ENCODE peak calls at places on chromosomes 4 and X, in seven cellular contexts. One of them, this sample, is unnamed.

GRCh38 chr4:74109116-74109791 is 10.3 kb upstream of the CXCL2 start:
- DNase-seq in esophagus squamous epithelium: no peak
- DNase-seq in right atrium auricular region: peak; percentile 69
- DNase-seq in stomach: no peak
- DNase-seq in effector memory CD4-positive, alpha-beta T cell: no peak
- DNase-seq in testis: no peak
- DNase-seq in CD4-positive, CD25-positive, alpha-beta regulatory T cell: no peak
- DNase-seq in this sample: no peak

GRCh38 chr4:54852602-54853001 is 194.8 kb downstream of the KIT start:
- DNase-seq in right atrium auricular region: no peak
- DNase-seq in stomach: no peak
- DNase-seq in effector memory CD4-positive, alpha-beta T cell: no peak
- DNase-seq in CD4-positive, CD25-positive, alpha-beta regulatory T cell: no peak
- DNase-seq in esophagus squamous epithelium: no peak
- DNase-seq in testis: no peak
- DNase-seq in this sample: no peak

GRCh38 chr4:38857354-38858096 is 908 bp upstream of the TLR6 start:
- DNase-seq in effector memory CD4-positive, alpha-beta T cell: no peak
- DNase-seq in CD4-positive, CD25-positive, alpha-beta regulatory T cell: no peak
- DNase-seq in stomach: no peak
- DNase-seq in esophagus squamous epithelium: peak; percentile 12
- DNase-seq in right atrium auricular region: peak; percentile 81
- DNase-seq in testis: no peak
- DNase-seq in this sample: peak; percentile 67

GRCh38 chr4:38562751-38563198 is 101.2 kb upstream of the KLF3 start:
- DNase-seq in CD4-positive, CD25-positive, alpha-beta regulatory T cell: no peak
- DNase-seq in effector memory CD4-positive, alpha-beta T cell: no peak
- DNase-seq in testis: no peak
- DNase-seq in right atrium auricular region: peak; percentile 72
- DNase-seq in stomach: no peak
- DNase-seq in esophagus squamous epithelium: no peak
- DNase-seq in this sample: peak; percentile 67

GRCh38 chr4:129526812-129527211 is 430.9 kb downstream of the C4orf33 start:
- DNase-seq in CD4-positive, CD25-positive, alpha-beta regulatory T cell: no peak
- DNase-seq in right atrium auricular region: no peak
- DNase-seq in testis: no peak
- DNase-seq in stomach: no peak
- DNase-seq in esophagus squamous epithelium: no peak
- DNase-seq in effector memory CD4-positive, alpha-beta T cell: no peak
- DNase-seq in this sample: no peak

GRCh38 chr4:4851081-4851480 is 8.4 kb upstream of the MSX1 start:
- DNase-seq in esophagus squamous epithelium: no peak
- DNase-seq in right atrium auricular region: no peak
- DNase-seq in stomach: no peak
- DNase-seq in CD4-positive, CD25-positive, alpha-beta regulatory T cell: no peak
- DNase-seq in testis: no peak
- DNase-seq in effector memory CD4-positive, alpha-beta T cell: no peak
- DNase-seq in this sample: no peak

GRCh38 chr4:71711985-71712348 is 71.9 kb downstream of the GC start:
- DNase-seq in esophagus squamous epithelium: no peak
- DNase-seq in effector memory CD4-positive, alpha-beta T cell: no peak
- DNase-seq in right atrium auricular region: no peak
- DNase-seq in CD4-positive, CD25-positive, alpha-beta regulatory T cell: no peak
- DNase-seq in stomach: no peak
- DNase-seq in testis: no peak
- DNase-seq in this sample: no peak

GRCh38 chr4:105895609-105896460 is 564 bp downstream of the NPNT start:
- DNase-seq in CD4-positive, CD25-positive, alpha-beta regulatory T cell: no peak
- DNase-seq in effector memory CD4-positive, alpha-beta T cell: no peak
- DNase-seq in right atrium auricular region: no peak
- DNase-seq in esophagus squamous epithelium: no peak
- DNase-seq in testis: peak; percentile 26
- DNase-seq in stomach: no peak
- DNase-seq in this sample: peak; percentile 82

GRCh38 chr4:37609621-37610020 is 76.6 kb downstream of the RELL1 start:
- DNase-seq in CD4-positive, CD25-positive, alpha-beta regulatory T cell: no peak
- DNase-seq in stomach: no peak
- DNase-seq in effector memory CD4-positive, alpha-beta T cell: no peak
- DNase-seq in esophagus squamous epithelium: no peak
- DNase-seq in testis: no peak
- DNase-seq in right atrium auricular region: no peak
- DNase-seq in this sample: no peak

GRCh38 chr4:24645765-24646550 is 61.6 kb upstream of the DHX15 start:
- DNase-seq in esophagus squamous epithelium: no peak
- DNase-seq in testis: no peak
- DNase-seq in effector memory CD4-positive, alpha-beta T cell: no peak
- DNase-seq in right atrium auricular region: no peak
- DNase-seq in stomach: no peak
- DNase-seq in CD4-positive, CD25-positive, alpha-beta regulatory T cell: no peak
- DNase-seq in this sample: no peak

GRCh38 chrX:3712080-3712869 is 1.2 kb downstream of the PRKX start:
- DNase-seq in esophagus squamous epithelium: no peak
- DNase-seq in stomach: no peak
- DNase-seq in testis: peak; percentile 42
- DNase-seq in right atrium auricular region: no peak
- DNase-seq in CD4-positive, CD25-positive, alpha-beta regulatory T cell: no peak
- DNase-seq in effector memory CD4-positive, alpha-beta T cell: no peak
- DNase-seq in this sample: peak; percentile 52

GRCh38 chr4:118981839-118982381 is 93.3 kb downstream of the SYNPO2 start:
- DNase-seq in effector memory CD4-positive, alpha-beta T cell: peak; percentile 34
- DNase-seq in testis: peak; percentile 77
- DNase-seq in stomach: peak; percentile 61
- DNase-seq in CD4-positive, CD25-positive, alpha-beta regulatory T cell: peak; percentile 30
- DNase-seq in right atrium auricular region: peak; percentile 79
- DNase-seq in esophagus squamous epithelium: no peak
- DNase-seq in this sample: no peak

GRCh38 chrX:6227445-6227820 is 1.2 kb downstream of the NLGN4X start:
- DNase-seq in CD4-positive, CD25-positive, alpha-beta regulatory T cell: no peak
- DNase-seq in testis: no peak
- DNase-seq in right atrium auricular region: no peak
- DNase-seq in esophagus squamous epithelium: no peak
- DNase-seq in stomach: no peak
- DNase-seq in effector memory CD4-positive, alpha-beta T cell: no peak
- DNase-seq in this sample: no peak

GRCh38 chr4:75254745-75255144 is 259.5 kb downstream of the RCHY1 start:
- DNase-seq in testis: no peak
- DNase-seq in esophagus squamous epithelium: no peak
- DNase-seq in effector memory CD4-positive, alpha-beta T cell: no peak
- DNase-seq in stomach: no peak
- DNase-seq in right atrium auricular region: no peak
- DNase-seq in CD4-positive, CD25-positive, alpha-beta regulatory T cell: no peak
- DNase-seq in this sample: no peak

GRCh38 chr4:155592568-155593343 is 73.9 kb upstream of the GUCY1A1 start:
- DNase-seq in esophagus squamous epithelium: no peak
- DNase-seq in CD4-positive, CD25-positive, alpha-beta regulatory T cell: no peak
- DNase-seq in right atrium auricular region: no peak
- DNase-seq in effector memory CD4-positive, alpha-beta T cell: no peak
- DNase-seq in testis: no peak
- DNase-seq in stomach: no peak
- DNase-seq in this sample: no peak

GRCh38 chrX:83508006-83508405 is at the start of gene POU3F4:
- DNase-seq in stomach: no peak
- DNase-seq in CD4-positive, CD25-positive, alpha-beta regulatory T cell: no peak
- DNase-seq in testis: peak; percentile 30
- DNase-seq in effector memory CD4-positive, alpha-beta T cell: no peak
- DNase-seq in right atrium auricular region: no peak
- DNase-seq in esophagus squamous epithelium: no peak
- DNase-seq in this sample: no peak

GRCh38 chrX:110145854-110146253 is 142.9 kb downstream of the TMEM164 start:
- DNase-seq in esophagus squamous epithelium: no peak
- DNase-seq in CD4-positive, CD25-positive, alpha-beta regulatory T cell: no peak
- DNase-seq in effector memory CD4-positive, alpha-beta T cell: no peak
- DNase-seq in stomach: no peak
- DNase-seq in testis: peak; percentile 17
- DNase-seq in right atrium auricular region: no peak
- DNase-seq in this sample: no peak

GRCh38 chrX:34656467-34656841 is 631 bp downstream of the TMEM47 start:
- DNase-seq in stomach: no peak
- DNase-seq in esophagus squamous epithelium: no peak
- DNase-seq in CD4-positive, CD25-positive, alpha-beta regulatory T cell: no peak
- DNase-seq in testis: no peak
- DNase-seq in right atrium auricular region: no peak
- DNase-seq in effector memory CD4-positive, alpha-beta T cell: no peak
- DNase-seq in this sample: peak; percentile 75

GRCh38 chr4:176548571-176548970 is 228.8 kb downstream of the SPCS3 start:
- DNase-seq in testis: no peak
- DNase-seq in effector memory CD4-positive, alpha-beta T cell: no peak
- DNase-seq in CD4-positive, CD25-positive, alpha-beta regulatory T cell: no peak
- DNase-seq in right atrium auricular region: no peak
- DNase-seq in esophagus squamous epithelium: no peak
- DNase-seq in stomach: no peak
- DNase-seq in this sample: no peak

GRCh38 chr4:8441499-8442091 is 1.0 kb downstream of the TRMT44 start:
- DNase-seq in effector memory CD4-positive, alpha-beta T cell: no peak
- DNase-seq in esophagus squamous epithelium: no peak
- DNase-seq in testis: no peak
- DNase-seq in CD4-positive, CD25-positive, alpha-beta regulatory T cell: no peak
- DNase-seq in right atrium auricular region: no peak
- DNase-seq in stomach: no peak
- DNase-seq in this sample: no peak

GRCh38 chr4:177530561-177530960 is 88.3 kb upstream of the AGA start:
- DNase-seq in testis: no peak
- DNase-seq in right atrium auricular region: no peak
- DNase-seq in effector memory CD4-positive, alpha-beta T cell: no peak
- DNase-seq in stomach: no peak
- DNase-seq in CD4-positive, CD25-positive, alpha-beta regulatory T cell: no peak
- DNase-seq in esophagus squamous epithelium: no peak
- DNase-seq in this sample: no peak

GRCh38 chrX:12505127-12505526 is 286.1 kb upstream of the PRPS2 start:
- DNase-seq in testis: no peak
- DNase-seq in effector memory CD4-positive, alpha-beta T cell: no peak
- DNase-seq in esophagus squamous epithelium: no peak
- DNase-seq in CD4-positive, CD25-positive, alpha-beta regulatory T cell: no peak
- DNase-seq in right atrium auricular region: no peak
- DNase-seq in stomach: no peak
- DNase-seq in this sample: no peak

GRCh38 chr4:182938213-182938645 is 21.0 kb upstream of the DCTD start:
- DNase-seq in stomach: peak; percentile 77
- DNase-seq in testis: peak; percentile 77
- DNase-seq in effector memory CD4-positive, alpha-beta T cell: peak; percentile 42
- DNase-seq in right atrium auricular region: peak; percentile 80
- DNase-seq in esophagus squamous epithelium: no peak
- DNase-seq in CD4-positive, CD25-positive, alpha-beta regulatory T cell: peak; percentile 32
- DNase-seq in this sample: peak; percentile 75

GRCh38 chr4:87313756-87314155 is 8.9 kb downstream of the HSD17B13 start:
- DNase-seq in right atrium auricular region: no peak
- DNase-seq in CD4-positive, CD25-positive, alpha-beta regulatory T cell: no peak
- DNase-seq in testis: no peak
- DNase-seq in stomach: no peak
- DNase-seq in esophagus squamous epithelium: no peak
- DNase-seq in effector memory CD4-positive, alpha-beta T cell: no peak
- DNase-seq in this sample: no peak

GRCh38 chrX:153642313-153642654 is 4.7 kb upstream of the DUSP9 start:
- DNase-seq in testis: no peak
- DNase-seq in stomach: no peak
- DNase-seq in right atrium auricular region: no peak
- DNase-seq in esophagus squamous epithelium: no peak
- DNase-seq in effector memory CD4-positive, alpha-beta T cell: no peak
- DNase-seq in CD4-positive, CD25-positive, alpha-beta regulatory T cell: no peak
- DNase-seq in this sample: no peak

DNA sequence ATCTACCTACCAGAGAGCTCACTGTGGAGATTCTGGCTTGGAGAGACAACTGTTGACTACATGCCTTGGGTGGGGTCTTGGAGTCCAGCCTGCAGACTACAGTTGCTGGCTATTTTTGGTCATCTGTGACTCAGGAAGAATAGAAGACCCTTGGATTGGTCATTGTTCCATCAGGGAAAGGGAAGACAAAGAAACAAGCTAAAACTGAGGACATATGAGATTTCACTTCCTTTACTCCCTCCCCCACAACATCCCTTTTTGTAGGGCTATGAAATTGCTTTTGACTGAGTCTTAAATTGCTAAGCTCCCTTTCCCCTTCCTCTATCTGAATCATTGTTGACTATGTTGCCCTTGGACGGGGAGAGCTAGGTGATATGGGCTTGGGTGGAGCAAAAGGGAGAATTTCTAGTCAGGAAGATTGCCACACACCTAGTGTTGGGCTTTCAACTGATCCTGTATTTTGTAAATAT is 11.7 kb downstream of the MSN start:
- DNase-seq in effector memory CD4-positive, alpha-beta T cell: no peak
- DNase-seq in stomach: no peak
- DNase-seq in esophagus squamous epithelium: no peak
- DNase-seq in testis: no peak
- DNase-seq in CD4-positive, CD25-positive, alpha-beta regulatory T cell: no peak
- DNase-seq in right atrium auricular region: no peak
- DNase-seq in this sample: no peak
- H3K4me1 ChIP-seq in effector memory CD4-positive, alpha-beta T cell: peaks cover 46% of the 10 kb centered on the region
- H3K4me1 ChIP-seq in stomach: peaks cover 24% of the 10 kb centered on the region
- H3K4me1 ChIP-seq in esophagus squamous epithelium: peaks cover 87% of the 10 kb centered on the region
- H3K4me1 ChIP-seq in testis: peaks cover 3% of the 10 kb centered on the region
- H3K4me1 ChIP-seq in CD4-positive, CD25-positive, alpha-beta regulatory T cell: peaks cover 85% of the 10 kb centered on the region
- H3K4me1 ChIP-seq in right atrium auricular region: peaks cover 79% of the 10 kb centered on the region
- H3K4me1 ChIP-seq in this sample: peaks cover 2% of the 10 kb centered on the region

DNA sequence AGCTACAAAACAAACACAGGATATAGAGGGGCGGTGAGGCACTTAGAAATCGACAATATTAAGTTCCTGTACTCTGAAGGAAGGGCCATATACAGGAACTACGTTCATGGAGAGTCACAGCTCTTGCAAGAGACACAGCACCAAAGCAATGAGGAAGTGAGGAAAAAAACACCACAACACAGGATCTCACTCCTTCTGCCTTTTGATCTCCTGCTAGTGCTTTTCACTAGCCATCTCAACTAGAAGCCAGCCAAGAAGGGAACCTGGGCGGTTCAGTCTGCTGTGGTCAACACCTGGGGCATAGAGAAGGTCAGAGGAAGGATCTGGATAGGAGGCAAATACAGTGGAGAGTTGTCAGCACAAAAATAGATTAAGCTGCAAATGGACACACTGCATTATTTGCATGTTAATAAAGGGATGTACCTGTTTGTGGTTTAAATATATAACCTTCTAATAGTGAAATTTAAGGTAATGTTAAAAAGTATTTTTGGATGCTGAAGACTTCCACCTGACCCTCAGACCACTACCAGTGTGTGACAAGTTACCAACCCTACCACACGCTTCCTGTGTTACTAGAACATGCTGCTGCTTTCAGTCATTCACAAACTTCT is 104.6 kb downstream of the DTHD1 start:
- DNase-seq in right atrium auricular region: no peak
- DNase-seq in esophagus squamous epithelium: no peak
- DNase-seq in CD4-positive, CD25-positive, alpha-beta regulatory T cell: peak; percentile 3
- DNase-seq in testis: no peak
- DNase-seq in stomach: no peak
- DNase-seq in effector memory CD4-positive, alpha-beta T cell: peak; percentile 22
- DNase-seq in this sample: no peak
- H3K4me1 ChIP-seq in right atrium auricular region: no peaks in the 10 kb centered on the region
- H3K4me1 ChIP-seq in esophagus squamous epithelium: no peaks in the 10 kb centered on the region
- H3K4me1 ChIP-seq in CD4-positive, CD25-positive, alpha-beta regulatory T cell: peaks cover 24% of the 10 kb centered on the region
- H3K4me1 ChIP-seq in testis: no peaks in the 10 kb centered on the region
- H3K4me1 ChIP-seq in stomach: no peaks in the 10 kb centered on the region
- H3K4me1 ChIP-seq in effector memory CD4-positive, alpha-beta T cell: peaks cover 5% of the 10 kb centered on the region
- H3K4me1 ChIP-seq in this sample: no peaks in the 10 kb centered on the region

GRCh38 chrX:71621644-71622346 is 3.5 kb upstream of the CXCR3 start:
- DNase-seq in esophagus squamous epithelium: no peak
- DNase-seq in right atrium auricular region: no peak
- DNase-seq in testis: no peak
- DNase-seq in stomach: no peak
- DNase-seq in effector memory CD4-positive, alpha-beta T cell: no peak
- DNase-seq in CD4-positive, CD25-positive, alpha-beta regulatory T cell: no peak
- DNase-seq in this sample: no peak
- H3K4me1 ChIP-seq in esophagus squamous epithelium: peaks cover 32% of the 10 kb centered on the region
- H3K4me1 ChIP-seq in right atrium auricular region: peaks cover 19% of the 10 kb centered on the region
- H3K4me1 ChIP-seq in testis: peaks cover 5% of the 10 kb centered on the region
- H3K4me1 ChIP-seq in stomach: peaks cover 9% of the 10 kb centered on the region
- H3K4me1 ChIP-seq in effector memory CD4-positive, alpha-beta T cell: peaks cover 50% of the 10 kb centered on the region
- H3K4me1 ChIP-seq in CD4-positive, CD25-positive, alpha-beta regulatory T cell: peaks cover 57% of the 10 kb centered on the region
- H3K4me1 ChIP-seq in this sample: no peaks in the 10 kb centered on the region

GRCh38 chr4:6938758-6939201 is 29.2 kb downstream of the TBC1D14 start:
- DNase-seq in effector memory CD4-positive, alpha-beta T cell: no peak
- DNase-seq in esophagus squamous epithelium: no peak
- DNase-seq in stomach: no peak
- DNase-seq in right atrium auricular region: no peak
- DNase-seq in testis: peak; percentile 22
- DNase-seq in CD4-positive, CD25-positive, alpha-beta regulatory T cell: no peak
- DNase-seq in this sample: no peak
- H3K4me1 ChIP-seq in effector memory CD4-positive, alpha-beta T cell: peaks cover 48% of the 10 kb centered on the region
- H3K4me1 ChIP-seq in esophagus squamous epithelium: peaks cover 58% of the 10 kb centered on the region
- H3K4me1 ChIP-seq in stomach: peaks cover 36% of the 10 kb centered on the region
- H3K4me1 ChIP-seq in right atrium auricular region: peaks cover 25% of the 10 kb centered on the region
- H3K4me1 ChIP-seq in testis: no peaks in the 10 kb centered on the region
- H3K4me1 ChIP-seq in CD4-positive, CD25-positive, alpha-beta regulatory T cell: peaks cover 56% of the 10 kb centered on the region
- H3K4me1 ChIP-seq in this sample: no peaks in the 10 kb centered on the region

This sample was measured in aorta.